ENCODE peak calls at places on chromosomes 6 and 20, in seven cellular contexts. X is mesendoderm, U is fibroblast of lung, L is PC-3, W is pancreas, F is mammary epithelial cell, H is aorta. T is an unnamed sample.

GRCh38 chr20:53872561-53873248 is 197.7 kb downstream of the BCAS1 start:
- DNase-seq in X (no peak), U (peak), L (no peak), W (no peak), F (no peak), H (no peak), T (no peak)

GRCh38 chr6:46053034-46053933 is 37.6 kb upstream of the CLIC5 start:
- DNase-seq in X (no peak), U (no peak), L (no peak), W (no peak), F (no peak), H (no peak), T (peak)

GRCh38 chr6:40918035-40918651 is 120.9 kb downstream of the UNC5CL start:
- DNase-seq in X (no peak), U (no peak), L (no peak), W (no peak), F (no peak), H (no peak), T (no peak)

GRCh38 chr6:99427988-99428387 is 2.9 kb upstream of the PNISR start:
- DNase-seq in X (no peak), U (no peak), L (no peak), W (no peak), F (no peak), H (no peak), T (no peak)

GRCh38 chr6:39207421-39208232 is 21.6 kb downstream of the KCNK5 start:
- DNase-seq in X (no peak), U (no peak), L (no peak), W (no peak), F (no peak), H (no peak), T (peak)

GRCh38 chr6:21185849-21186478 is 407.6 kb upstream of the SOX4 start:
- DNase-seq in X (peak), U (no peak), L (no peak), W (no peak), F (no peak), H (no peak), T (no peak)

GRCh38 chr6:37493047-37493995 is 6.4 kb downstream of the CCDC167 start:
- DNase-seq in X (no peak), U (no peak), L (no peak), W (peak), F (no peak), H (no peak), T (no peak)

GRCh38 chr20:34571753-34572152 is 13.2 kb downstream of the MAP1LC3A start:
- DNase-seq in X (peak), U (no peak), L (no peak), W (no peak), F (no peak), H (no peak), T (no peak)

GRCh38 chr6:120147218-120147871 is 797.8 kb upstream of the MAN1A1 start:
- DNase-seq in X (peak), U (no peak), L (peak), W (peak), F (peak), H (peak), T (no peak)

DNA sequence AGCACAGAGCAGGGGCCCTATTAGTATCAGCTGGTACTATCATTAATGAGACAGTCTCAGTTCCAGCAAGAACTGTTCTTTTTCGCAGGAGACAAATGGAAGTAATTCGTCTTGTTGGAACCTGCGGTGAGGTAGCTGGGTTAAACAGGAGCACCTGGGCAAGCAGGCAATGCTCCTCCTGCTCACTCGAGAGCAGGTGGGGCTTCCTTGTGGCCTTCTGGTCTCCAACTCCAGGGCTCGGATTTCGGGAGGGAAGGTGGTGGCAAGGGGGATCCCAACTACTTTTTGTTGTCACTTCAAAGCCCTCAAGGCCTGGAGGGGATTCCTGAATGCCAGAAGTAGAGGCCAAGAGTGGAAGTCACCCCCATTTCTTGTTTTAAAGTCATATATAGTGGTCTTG is 1.3 kb upstream of the SPEF1 start:
- DNase-seq in X (no peak), U (no peak), L (no peak), W (peak), F (no peak), H (no peak), T (no peak)
- H3K27ac ChIP-seq in X (no peak), U (no peak), L (no peak), W (no peak), F (no peak), H (no peak), T (no peak)

GRCh38 chr20:49216991-49217578 is 2.1 kb upstream of the DDX27 start:
- DNase-seq in X (peak), U (peak), L (peak), W (peak), F (peak), H (peak), T (peak)
- H3K4me3 ChIP-seq in X (no peak), U (no peak), L (no peak), W (no peak), F (no peak), H (no peak), T (no peak)

GRCh38 chr20:62339647-62340062 is 27.5 kb downstream of the LAMA5 start:
- DNase-seq in X (no peak), U (no peak), L (no peak), W (peak), F (no peak), H (no peak), T (no peak)

GRCh38 chr20:62336329-62336728 is 30.8 kb downstream of the LAMA5 start:
- DNase-seq in X (peak), U (no peak), L (no peak), W (peak), F (no peak), H (no peak), T (no peak)

GRCh38 chr20:62336775-62337557 is 30.1 kb downstream of the LAMA5 start:
- DNase-seq in X (no peak), U (no peak), L (no peak), W (peak), F (no peak), H (no peak), T (no peak)

GRCh38 chr20:62338294-62338620 is 28.9 kb downstream of the LAMA5 start:
- DNase-seq in X (no peak), U (no peak), L (no peak), W (peak), F (no peak), H (no peak), T (no peak)

GRCh38 chr20:62337558-62338293 is 29.4 kb downstream of the LAMA5 start:
- DNase-seq in X (no peak), U (no peak), L (no peak), W (peak), F (no peak), H (no peak), T (no peak)
- H3K27ac ChIP-seq in X (no peak), U (no peak), L (no peak), W (no peak), F (no peak), H (no peak), T (no peak)

GRCh38 chr6:158813032-158813431 is 6.1 kb downstream of the EZR start:
- DNase-seq in X (no peak), U (no peak), L (no peak), W (no peak), F (no peak), H (no peak), T (no peak)

GRCh38 chr6:158808442-158808833 is 10.7 kb downstream of the EZR start:
- DNase-seq in X (no peak), U (no peak), L (no peak), W (no peak), F (no peak), H (no peak), T (no peak)

GRCh38 chr6:158812611-158813010 is 6.6 kb downstream of the EZR start:
- DNase-seq in X (no peak), U (no peak), L (no peak), W (no peak), F (peak), H (no peak), T (no peak)

GRCh38 chr6:158808918-158809678 is 10.1 kb downstream of the EZR start:
- DNase-seq in X (no peak), U (peak), L (no peak), W (no peak), F (no peak), H (no peak), T (no peak)

DNA sequence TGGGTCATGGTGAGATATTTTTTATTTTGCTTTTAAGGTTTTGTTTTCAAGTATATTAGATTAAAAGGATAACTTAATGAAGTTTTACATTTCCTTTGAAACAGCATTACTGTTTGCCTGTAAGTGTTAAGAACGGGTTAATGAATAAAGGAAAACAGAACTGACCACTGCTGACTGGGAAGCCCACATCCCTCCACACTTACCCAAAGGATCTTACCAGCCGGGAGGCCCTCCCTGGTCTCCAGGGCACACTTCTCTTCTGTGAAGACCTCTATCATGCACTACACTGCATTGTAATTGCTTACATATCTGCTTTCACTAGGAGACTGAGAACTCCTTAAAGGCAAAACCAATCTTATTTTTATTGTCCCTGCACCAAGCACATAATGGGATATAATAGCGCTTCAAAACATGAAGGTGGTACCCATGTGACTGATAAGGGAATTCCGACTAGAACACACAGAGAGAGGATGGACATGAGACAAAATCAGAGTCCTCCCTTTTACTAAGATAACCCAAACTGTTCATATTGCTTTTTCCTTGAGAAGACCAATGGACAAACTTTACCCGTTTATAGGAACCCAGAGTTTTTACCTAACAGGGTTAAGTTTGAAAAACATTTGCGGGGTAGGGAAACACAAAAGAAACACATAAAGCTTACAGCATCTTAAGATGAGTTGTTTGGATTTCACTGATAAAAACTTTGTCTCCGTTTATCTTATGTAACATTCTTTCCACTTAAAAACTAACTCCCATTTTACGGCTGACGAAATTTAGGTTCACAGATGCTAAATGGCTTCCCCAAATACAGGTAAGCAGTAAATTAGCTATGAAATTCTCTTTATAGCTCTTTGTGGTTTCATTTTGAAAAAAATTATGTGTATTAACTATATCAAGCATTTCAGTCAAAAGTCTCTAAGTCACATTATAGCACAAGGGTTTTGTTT is 8.7 kb downstream of the EZR start:
- DNase-seq in X (no peak), U (no peak), L (no peak), W (no peak), F (no peak), H (no peak), T (no peak)
- H3K4me3 ChIP-seq in X (no peak), U (no peak), L (no peak), W (no peak), F (no peak), H (no peak), T (no peak)

T was measured in small intestine.